ENCODE peak calls at places on chromosomes 2 and 18, in four cellular contexts. One of them, this sample, is unnamed.

GRCh38 chr2:108988796-108989713 is at the start of gene EDAR:
- DNase-seq in hepatocyte: peak
- DNase-seq in endothelial cell: peak
- DNase-seq in endothelial cell of umbilical vein: peak
- DNase-seq in this sample: peak

GRCh38 chr2:159371506-159371905 is 85.0 kb upstream of the WDSUB1 start:
- DNase-seq in hepatocyte: no peak
- DNase-seq in endothelial cell: no peak
- DNase-seq in endothelial cell of umbilical vein: no peak
- DNase-seq in this sample: no peak

GRCh38 chr2:133072837-133073694 is 403.1 kb upstream of the LYPD1 start:
- DNase-seq in endothelial cell: no peak
- DNase-seq in hepatocyte: no peak
- DNase-seq in endothelial cell of umbilical vein: no peak
- DNase-seq in this sample: no peak

GRCh38 chr18:77093584-77093983 is 39.0 kb downstream of the MBP start:
- DNase-seq in endothelial cell: no peak
- DNase-seq in endothelial cell of umbilical vein: no peak
- DNase-seq in hepatocyte: no peak
- DNase-seq in this sample: no peak

GRCh38 chr18:58572181-58572580 is 56.7 kb downstream of the ALPK2 start:
- DNase-seq in endothelial cell of umbilical vein: no peak
- DNase-seq in endothelial cell: no peak
- DNase-seq in hepatocyte: peak
- DNase-seq in this sample: no peak

GRCh38 chr18:79884296-79884962 is 67.0 kb downstream of the SLC66A2 start:
- DNase-seq in endothelial cell: no peak
- DNase-seq in endothelial cell of umbilical vein: no peak
- DNase-seq in hepatocyte: no peak
- DNase-seq in this sample: no peak

GRCh38 chr2:108399479-108399878 is 21.7 kb downstream of the SULT1C4 start:
- DNase-seq in hepatocyte: no peak
- DNase-seq in endothelial cell of umbilical vein: no peak
- DNase-seq in endothelial cell: no peak
- DNase-seq in this sample: no peak

GRCh38 chr2:47516496-47517104 is 113.6 kb downstream of the MSH2 start:
- DNase-seq in endothelial cell: no peak
- DNase-seq in hepatocyte: no peak
- DNase-seq in endothelial cell of umbilical vein: no peak
- DNase-seq in this sample: no peak

GRCh38 chr2:192146069-192147006 is 48.4 kb downstream of the TMEFF2 start:
- DNase-seq in endothelial cell: no peak
- DNase-seq in hepatocyte: no peak
- DNase-seq in endothelial cell of umbilical vein: peak
- DNase-seq in this sample: no peak

GRCh38 chr2:37984589-37984988 is 59.5 kb downstream of the RMDN2 start:
- DNase-seq in hepatocyte: no peak
- DNase-seq in endothelial cell of umbilical vein: no peak
- DNase-seq in endothelial cell: no peak
- DNase-seq in this sample: no peak

GRCh38 chr2:133365117-133365516 is 203.1 kb downstream of the NCKAP5 start:
- DNase-seq in hepatocyte: no peak
- DNase-seq in endothelial cell of umbilical vein: peak
- DNase-seq in endothelial cell: no peak
- DNase-seq in this sample: no peak

GRCh38 chr2:44954306-44954901 is 12.9 kb downstream of the SIX3 start:
- DNase-seq in hepatocyte: no peak
- DNase-seq in endothelial cell: no peak
- DNase-seq in endothelial cell of umbilical vein: no peak
- DNase-seq in this sample: no peak

GRCh38 chr2:210546424-210547223 is 9.8 kb upstream of the CPS1 start:
- DNase-seq in endothelial cell of umbilical vein: no peak
- DNase-seq in hepatocyte: peak
- DNase-seq in endothelial cell: no peak
- DNase-seq in this sample: no peak

GRCh38 chr2:240437861-240438809 is 2.7 kb downstream of the GPC1 start:
- DNase-seq in endothelial cell: peak
- DNase-seq in hepatocyte: peak
- DNase-seq in endothelial cell of umbilical vein: peak
- DNase-seq in this sample: peak

GRCh38 chr18:11146947-11147345 is 2.4 kb downstream of the PIEZO2 start:
- DNase-seq in endothelial cell: no peak
- DNase-seq in endothelial cell of umbilical vein: no peak
- DNase-seq in hepatocyte: no peak
- DNase-seq in this sample: no peak

GRCh38 chr2:235187806-235188205 is 236.0 kb downstream of the SH3BP4 start:
- DNase-seq in endothelial cell: no peak
- DNase-seq in hepatocyte: no peak
- DNase-seq in endothelial cell of umbilical vein: no peak
- DNase-seq in this sample: no peak

GRCh38 chr18:68763082-68763481 is 34.8 kb upstream of the CCDC102B start:
- DNase-seq in hepatocyte: no peak
- DNase-seq in endothelial cell of umbilical vein: peak
- DNase-seq in endothelial cell: no peak
- DNase-seq in this sample: no peak

GRCh38 chr2:176491172-176491904 is 222.1 kb downstream of the MTX2 start:
- DNase-seq in hepatocyte: peak
- DNase-seq in endothelial cell: no peak
- DNase-seq in endothelial cell of umbilical vein: no peak
- DNase-seq in this sample: no peak

GRCh38 chr18:48460929-48461583 is 51.9 kb upstream of the ZBTB7C start:
- DNase-seq in endothelial cell: no peak
- DNase-seq in endothelial cell of umbilical vein: no peak
- DNase-seq in hepatocyte: peak
- DNase-seq in this sample: no peak

GRCh38 chr18:77765468-77765867 is 515.8 kb downstream of the GALR1 start:
- DNase-seq in endothelial cell: peak
- DNase-seq in hepatocyte: peak
- DNase-seq in endothelial cell of umbilical vein: no peak
- DNase-seq in this sample: no peak

GRCh38 chr18:32899819-32900218 is 127.0 kb upstream of the KLHL14 start:
- DNase-seq in endothelial cell of umbilical vein: peak
- DNase-seq in endothelial cell: no peak
- DNase-seq in hepatocyte: no peak
- DNase-seq in this sample: no peak

GRCh38 chr18:10085405-10085804 is 171.6 kb downstream of the VAPA start:
- DNase-seq in hepatocyte: no peak
- DNase-seq in endothelial cell of umbilical vein: no peak
- DNase-seq in endothelial cell: no peak
- DNase-seq in this sample: no peak

GRCh38 chr2:231683907-231684306 is 24.4 kb upstream of the PTMA start:
- DNase-seq in endothelial cell of umbilical vein: no peak
- DNase-seq in hepatocyte: no peak
- DNase-seq in endothelial cell: no peak
- DNase-seq in this sample: no peak

GRCh38 chr18:55243852-55244251 is 284.6 kb upstream of the CCDC68 start:
- DNase-seq in endothelial cell of umbilical vein: peak
- DNase-seq in endothelial cell: no peak
- DNase-seq in hepatocyte: no peak
- DNase-seq in this sample: no peak

GRCh38 chr2:160332318-160332717 is 132.2 kb upstream of the ITGB6 start:
- DNase-seq in hepatocyte: no peak
- DNase-seq in endothelial cell of umbilical vein: peak
- DNase-seq in endothelial cell: peak
- DNase-seq in this sample: no peak

GRCh38 chr2:128388414-128389032 is 69.9 kb upstream of the HS6ST1 start:
- DNase-seq in hepatocyte: peak
- DNase-seq in endothelial cell of umbilical vein: no peak
- DNase-seq in endothelial cell: no peak
- DNase-seq in this sample: no peak

GRCh38 chr2:65754219-65754618 is 321.8 kb upstream of the SPRED2 start:
- DNase-seq in endothelial cell: no peak
- DNase-seq in hepatocyte: no peak
- DNase-seq in endothelial cell of umbilical vein: no peak
- DNase-seq in this sample: no peak

GRCh38 chr2:231688616-231689508 is 19.5 kb upstream of the PTMA start:
- DNase-seq in hepatocyte: no peak
- DNase-seq in endothelial cell: no peak
- DNase-seq in endothelial cell of umbilical vein: no peak
- DNase-seq in this sample: no peak

GRCh38 chr2:48420512-48421197 is 109.3 kb upstream of the STON1 start:
- DNase-seq in endothelial cell: peak
- DNase-seq in hepatocyte: peak
- DNase-seq in endothelial cell of umbilical vein: peak
- DNase-seq in this sample: peak

GRCh38 chr2:135190799-135191198 is 138.7 kb downstream of the RAB3GAP1 start:
- DNase-seq in endothelial cell: no peak
- DNase-seq in hepatocyte: no peak
- DNase-seq in endothelial cell of umbilical vein: no peak
- DNase-seq in this sample: no peak

GRCh38 chr2:69549421-69549820 is 94.1 kb downstream of the AAK1 start:
- DNase-seq in endothelial cell: no peak
- DNase-seq in hepatocyte: no peak
- DNase-seq in endothelial cell of umbilical vein: peak
- DNase-seq in this sample: no peak

GRCh38 chr2:121819846-121820245 is 64.4 kb downstream of the TSN start:
- DNase-seq in hepatocyte: no peak
- DNase-seq in endothelial cell of umbilical vein: no peak
- DNase-seq in endothelial cell: no peak
- DNase-seq in this sample: no peak

DNA sequence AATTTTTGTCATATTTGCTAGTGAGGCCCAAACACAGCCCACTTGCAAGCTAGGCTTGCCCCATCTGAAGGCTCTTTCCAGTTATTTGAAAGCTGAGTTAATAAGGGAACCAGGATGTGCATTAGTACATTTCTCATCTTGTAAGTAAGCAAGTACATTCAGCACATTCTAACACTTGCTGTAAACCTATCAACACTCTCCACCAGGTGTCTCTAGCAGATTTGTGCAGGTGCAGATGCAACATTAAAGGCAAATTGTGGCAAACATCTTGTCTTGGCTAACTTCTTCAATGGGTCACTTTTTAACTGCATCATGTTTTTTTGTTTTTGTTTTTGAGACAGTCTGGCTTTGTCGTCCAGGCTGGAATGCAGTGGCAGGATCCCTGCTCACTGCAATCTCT is 25.3 kb upstream of the MFSD6 start:
- DNase-seq in endothelial cell: no peak
- DNase-seq in endothelial cell of umbilical vein: peak
- DNase-seq in hepatocyte: peak
- DNase-seq in this sample: peak
- TF ChIP-seq CTCF in endothelial cell: peak
- TF ChIP-seq CTCF in endothelial cell of umbilical vein: peak
- TF ChIP-seq CTCF in hepatocyte: peak
- TF ChIP-seq CTCF in this sample: peak

DNA sequence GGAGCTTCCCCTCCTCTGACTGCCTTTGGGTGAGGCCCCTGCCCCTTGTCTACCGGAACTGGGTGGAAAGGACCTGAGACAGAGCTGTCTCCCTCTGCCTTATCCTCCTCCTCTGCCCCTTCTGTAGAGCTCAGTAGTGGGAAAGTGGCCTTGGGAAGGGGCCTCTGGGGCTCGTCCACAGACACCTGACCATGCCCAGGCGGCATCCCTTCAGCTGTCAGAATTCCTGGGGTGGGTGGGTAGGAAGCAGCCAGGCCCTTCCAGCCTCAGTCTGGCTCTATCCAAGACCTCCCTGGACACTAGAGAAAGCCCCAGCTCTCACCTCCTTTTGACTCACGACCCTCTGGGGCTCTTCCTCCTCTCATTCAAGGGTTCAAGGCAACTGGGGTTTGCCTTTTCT is 35.6 kb downstream of the B3GNT2 start:
- DNase-seq in endothelial cell: no peak
- DNase-seq in hepatocyte: no peak
- DNase-seq in endothelial cell of umbilical vein: no peak
- DNase-seq in this sample: no peak
- TF ChIP-seq CTCF in endothelial cell: no peak
- TF ChIP-seq CTCF in hepatocyte: no peak
- TF ChIP-seq CTCF in endothelial cell of umbilical vein: no peak
- TF ChIP-seq CTCF in this sample: no peak

DNA sequence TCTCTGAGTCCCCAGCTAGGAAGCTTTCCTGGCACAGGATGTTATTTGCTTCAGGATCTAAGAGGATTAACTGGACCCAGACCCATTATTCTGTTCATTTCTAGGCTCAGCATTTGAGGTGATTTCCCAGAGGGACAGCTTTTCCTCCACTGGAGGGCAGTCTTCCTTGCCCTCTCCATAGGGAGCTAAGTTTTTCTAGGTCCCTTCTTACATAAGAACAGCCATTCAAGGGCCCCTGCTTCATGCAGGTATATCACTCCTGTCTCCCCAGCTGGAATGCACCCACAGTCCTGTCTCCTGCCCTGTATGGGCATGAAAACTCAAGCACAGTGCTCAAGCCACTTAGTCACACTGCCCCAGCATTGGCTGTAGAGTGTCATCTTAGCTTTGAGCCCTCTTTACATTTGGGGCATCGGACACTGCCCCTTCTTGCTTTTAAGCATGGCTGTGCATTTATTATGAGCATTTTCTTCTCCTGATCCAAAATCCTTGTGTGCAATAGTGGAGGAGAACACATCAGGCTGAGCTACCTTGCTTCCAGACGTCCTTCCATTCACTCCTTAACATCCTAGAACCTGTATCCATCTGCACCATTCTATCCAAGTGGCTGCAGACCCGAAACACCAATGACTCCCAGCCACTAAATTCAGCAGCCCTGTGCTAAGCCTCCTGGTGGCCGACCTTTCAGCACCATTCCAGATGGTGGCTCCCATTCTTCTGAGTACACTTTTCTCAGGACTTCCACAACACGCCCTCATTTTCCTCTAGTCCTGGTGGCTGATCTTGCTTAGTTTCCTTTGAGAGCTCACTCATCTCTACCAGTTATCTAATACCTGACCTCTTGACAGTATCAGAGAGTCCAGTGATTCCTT is 80.0 kb downstream of the COPS8 start:
- DNase-seq in endothelial cell of umbilical vein: peak
- DNase-seq in endothelial cell: peak
- DNase-seq in hepatocyte: peak
- DNase-seq in this sample: peak
- TF ChIP-seq CTCF in endothelial cell of umbilical vein: peak
- TF ChIP-seq CTCF in endothelial cell: peak
- TF ChIP-seq CTCF in hepatocyte: peak
- TF ChIP-seq CTCF in this sample: peak

GRCh38 chr2:64000630-64001381 is 18.4 kb downstream of the VPS54 start:
- DNase-seq in endothelial cell of umbilical vein: no peak
- DNase-seq in endothelial cell: no peak
- DNase-seq in hepatocyte: no peak
- DNase-seq in this sample: no peak
- TF ChIP-seq CTCF in endothelial cell of umbilical vein: no peak
- TF ChIP-seq CTCF in endothelial cell: no peak
- TF ChIP-seq CTCF in hepatocyte: no peak
- TF ChIP-seq CTCF in this sample: no peak